ENCODE peak calls at places on chromosomes 4 and X, in five cellular contexts. A is GM23338; K is CD4-positive, CD25-positive, alpha-beta regulatory T cell; N is testis; Q is breast epithelium. I is an unnamed sample.

GRCh38 chrX:150155396-150156048 is 207.6 kb upstream of the MAMLD1 start:
- DNase-seq in Q (no peak), A (no peak), K (no peak), N (no peak), I (peak; percentile 40)

GRCh38 chrX:48511561-48511960 is 2.8 kb downstream of the PORCN start:
- DNase-seq in A (peak; percentile 24), N (no peak), Q (no peak), K (no peak), I (no peak)

GRCh38 chrX:23493941-23494374 is 159.3 kb downstream of the PTCHD1 start:
- DNase-seq in Q (no peak), A (no peak), K (no peak), N (no peak), I (peak; percentile 40)

GRCh38 chr4:142043509-142043908 is 407.1 kb downstream of the IL15 start:
- DNase-seq in Q (no peak), N (no peak), A (no peak), K (no peak), I (peak; percentile 41)

GRCh38 chr4:78591404-78591803 is 39.8 kb downstream of the ANXA3 start:
- DNase-seq in A (no peak), Q (no peak), N (no peak), K (no peak), I (no peak)

GRCh38 chrX:154443479-154443910 is 446 bp upstream of the FAM50A start:
- DNase-seq in K (no peak), N (no peak), A (peak; percentile 30), Q (no peak), I (no peak)

GRCh38 chrX:101759000-101759399 is 99.3 kb upstream of the ARMCX2 start:
- DNase-seq in K (no peak), A (peak; percentile 83), N (peak; percentile 52), Q (no peak), I (peak; percentile 43)

GRCh38 chrX:22690116-22690515 is 309.6 kb upstream of the DDX53 start:
- DNase-seq in A (no peak), N (peak; percentile 14), Q (no peak), K (no peak), I (no peak)

GRCh38 chr4:53674891-53675290 is 83.6 kb upstream of the LNX1 start:
- DNase-seq in Q (no peak), K (no peak), A (no peak), N (no peak), I (no peak)

GRCh38 chr4:80243274-80244018 is 23.0 kb upstream of the FGF5 start:
- DNase-seq in A (no peak), Q (no peak), K (no peak), N (no peak), I (no peak)

GRCh38 chr4:137861682-137862081 is 329.4 kb upstream of the PCDH18 start:
- DNase-seq in K (no peak), N (no peak), Q (no peak), A (peak; percentile 25), I (peak; percentile 41)

GRCh38 chrX:135890087-135890585 is 3.1 kb downstream of the CT45A10 start:
- DNase-seq in N (no peak), A (no peak), K (no peak), Q (no peak), I (no peak)

GRCh38 chr4:121764702-121765367 is at the start of gene SMIM43:
- DNase-seq in A (peak; percentile 66), N (no peak), Q (no peak), K (no peak), I (no peak)

GRCh38 chr4:109703664-109704351 is 563 bp upstream of the CASP6 start:
- DNase-seq in A (no peak), N (no peak), K (no peak), Q (no peak), I (no peak)

GRCh38 chr4:48212165-48212564 is 57.5 kb downstream of the TEC start:
- DNase-seq in K (no peak), N (no peak), A (no peak), Q (no peak), I (no peak)
- H3K4me3 ChIP-seq in K (no peak overlapping the region), N (no peak overlapping the region), A (no peak overlapping the region), Q (no peak overlapping the region), I (no peak overlapping the region)

GRCh38 chrX:43880439-43880838 is 1.8 kb downstream of the MAOB start:
- DNase-seq in Q (no peak), N (no peak), A (no peak), K (no peak), I (no peak)
- H3K4me3 ChIP-seq in Q (peak overlapping the region; percentile 53), N (no peak overlapping the region), A (no peak overlapping the region), K (no peak overlapping the region), I (no peak overlapping the region)

GRCh38 chr4:39456946-39457763 is 1.6 kb downstream of the RPL9 start:
- DNase-seq in N (no peak), A (no peak), Q (no peak), K (no peak), I (no peak)
- H3K4me3 ChIP-seq in N (no peak overlapping the region), A (peak overlapping the region; percentile 71), Q (peak overlapping the region; percentile 77), K (peak overlapping the region; percentile 94), I (peak overlapping the region; percentile 78)

GRCh38 chr4:48651869-48652447 is 128.1 kb downstream of the FRYL start:
- DNase-seq in K (no peak), Q (no peak), N (no peak), A (no peak), I (peak; percentile 45)

GRCh38 chr4:48653217-48654014 is 126.7 kb downstream of the FRYL start:
- DNase-seq in K (no peak), Q (no peak), A (peak; percentile 37), N (peak; percentile 80), I (peak; percentile 82)

GRCh38 chr4:48649505-48649904 is 130.6 kb downstream of the FRYL start:
- DNase-seq in K (no peak), N (no peak), Q (no peak), A (no peak), I (no peak)

DNA sequence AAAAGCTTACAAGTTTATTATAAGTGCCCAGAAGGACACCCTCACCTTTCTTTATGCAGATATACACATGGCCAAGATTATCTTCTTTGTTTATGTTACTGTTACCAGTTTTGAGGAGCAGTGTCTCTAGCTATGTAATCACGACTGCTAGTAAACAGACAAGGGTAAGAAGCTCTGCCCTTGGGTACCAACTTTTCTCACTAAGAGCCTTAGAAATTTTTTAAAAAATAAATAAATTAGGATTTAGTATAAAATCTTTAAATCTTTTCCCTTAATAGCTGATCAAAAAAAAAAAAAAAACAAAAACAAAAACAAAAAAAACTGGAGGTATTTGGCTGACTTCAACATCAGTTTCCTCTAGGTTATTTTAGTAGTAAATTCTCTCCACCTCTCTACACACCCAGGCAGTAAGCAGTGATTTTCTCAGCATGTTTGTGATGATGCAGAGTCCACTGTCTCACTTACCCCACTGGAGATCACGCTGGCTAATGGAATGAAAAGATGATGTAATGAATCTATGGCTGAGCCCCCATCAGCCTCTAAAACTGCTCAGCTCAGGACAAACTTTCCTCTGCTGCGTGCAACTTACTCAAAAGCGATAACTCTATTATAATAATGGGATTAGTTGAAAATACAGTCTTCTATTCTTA is 125.9 kb downstream of the FRYL start:
- DNase-seq in N (no peak), K (no peak), A (no peak), Q (no peak), I (peak; percentile 33)
- H3K4me3 ChIP-seq in N (no peak overlapping the region), K (peak overlapping the region; percentile 65), A (no peak overlapping the region), Q (no peak overlapping the region), I (no peak overlapping the region)